ENCODE peak calls at places on chromosome 16, in ten cellular contexts. One of them, this sample, is unnamed.
A peak's percentile ranks its signal among the peaks of the same experiment; 100 is the strongest.

GRCh38 chr16:86619263-86619935 is 41.0 kb downstream of the FOXL1 start:
- DNase-seq in midbrain: no peak
- DNase-seq in HT-29: no peak
- DNase-seq in T-cell: no peak
- DNase-seq in fibroblast of pulmonary artery: no peak
- DNase-seq in activated T-cell treated with anti-CD3 and anti-CD28 coated beads for 1 hour: no peak
- DNase-seq in GM04504: no peak
- DNase-seq in T-helper 2 cell: no peak
- DNase-seq in hypothalamus: no peak
- DNase-seq in omental fat pad: no peak
- DNase-seq in this sample: no peak

GRCh38 chr16:20243731-20244281 is 83.5 kb downstream of the GP2 start:
- DNase-seq in midbrain: no peak
- DNase-seq in HT-29: no peak
- DNase-seq in T-cell: no peak
- DNase-seq in fibroblast of pulmonary artery: no peak
- DNase-seq in activated T-cell treated with anti-CD3 and anti-CD28 coated beads for 1 hour: no peak
- DNase-seq in GM04504: no peak
- DNase-seq in T-helper 2 cell: no peak
- DNase-seq in hypothalamus: no peak
- DNase-seq in omental fat pad: no peak
- DNase-seq in this sample: no peak

GRCh38 chr16:89330177-89330856 is 112.8 kb downstream of the ZNF778 start:
- DNase-seq in midbrain: no peak
- DNase-seq in HT-29: peak; percentile 84
- DNase-seq in T-cell: peak; percentile 39
- DNase-seq in fibroblast of pulmonary artery: peak; percentile 34
- DNase-seq in activated T-cell treated with anti-CD3 and anti-CD28 coated beads for 1 hour: no peak
- DNase-seq in GM04504: no peak
- DNase-seq in T-helper 2 cell: peak; percentile 53
- DNase-seq in hypothalamus: no peak
- DNase-seq in omental fat pad: no peak
- DNase-seq in this sample: peak; percentile 53

GRCh38 chr16:57970971-57971370 is at the start of gene CNGB1:
- DNase-seq in midbrain: no peak
- DNase-seq in HT-29: no peak
- DNase-seq in T-cell: no peak
- DNase-seq in fibroblast of pulmonary artery: no peak
- DNase-seq in activated T-cell treated with anti-CD3 and anti-CD28 coated beads for 1 hour: no peak
- DNase-seq in GM04504: no peak
- DNase-seq in T-helper 2 cell: no peak
- DNase-seq in hypothalamus: no peak
- DNase-seq in omental fat pad: no peak
- DNase-seq in this sample: no peak

GRCh38 chr16:88468289-88469129 is 15.4 kb downstream of the ZFPM1 start:
- DNase-seq in midbrain: no peak
- DNase-seq in HT-29: no peak
- DNase-seq in T-cell: no peak
- DNase-seq in fibroblast of pulmonary artery: no peak
- DNase-seq in activated T-cell treated with anti-CD3 and anti-CD28 coated beads for 1 hour: no peak
- DNase-seq in GM04504: no peak
- DNase-seq in T-helper 2 cell: no peak
- DNase-seq in hypothalamus: no peak
- DNase-seq in omental fat pad: no peak
- DNase-seq in this sample: no peak

GRCh38 chr16:76277099-76278030 is at the start of gene CNTNAP4:
- DNase-seq in midbrain: peak; percentile 78
- DNase-seq in HT-29: no peak
- DNase-seq in T-cell: no peak
- DNase-seq in fibroblast of pulmonary artery: no peak
- DNase-seq in activated T-cell treated with anti-CD3 and anti-CD28 coated beads for 1 hour: no peak
- DNase-seq in GM04504: no peak
- DNase-seq in T-helper 2 cell: no peak
- DNase-seq in hypothalamus: peak; percentile 35
- DNase-seq in omental fat pad: no peak
- DNase-seq in this sample: no peak

GRCh38 chr16:57025941-57026777 is 36.8 kb downstream of the NLRC5 start:
- DNase-seq in midbrain: no peak
- DNase-seq in HT-29: no peak
- DNase-seq in T-cell: no peak
- DNase-seq in fibroblast of pulmonary artery: no peak
- DNase-seq in activated T-cell treated with anti-CD3 and anti-CD28 coated beads for 1 hour: no peak
- DNase-seq in GM04504: no peak
- DNase-seq in T-helper 2 cell: no peak
- DNase-seq in hypothalamus: no peak
- DNase-seq in omental fat pad: no peak
- DNase-seq in this sample: no peak

GRCh38 chr16:4208529-4208835 is 33.4 kb downstream of the SRL start:
- DNase-seq in midbrain: no peak
- DNase-seq in HT-29: no peak
- DNase-seq in T-cell: no peak
- DNase-seq in fibroblast of pulmonary artery: no peak
- DNase-seq in activated T-cell treated with anti-CD3 and anti-CD28 coated beads for 1 hour: no peak
- DNase-seq in GM04504: no peak
- DNase-seq in T-helper 2 cell: no peak
- DNase-seq in hypothalamus: no peak
- DNase-seq in omental fat pad: no peak
- DNase-seq in this sample: no peak

GRCh38 chr16:80375973-80376372 is 164.8 kb upstream of the DYNLRB2 start:
- DNase-seq in midbrain: no peak
- DNase-seq in HT-29: no peak
- DNase-seq in T-cell: no peak
- DNase-seq in fibroblast of pulmonary artery: no peak
- DNase-seq in activated T-cell treated with anti-CD3 and anti-CD28 coated beads for 1 hour: no peak
- DNase-seq in GM04504: no peak
- DNase-seq in T-helper 2 cell: no peak
- DNase-seq in hypothalamus: no peak
- DNase-seq in omental fat pad: no peak
- DNase-seq in this sample: no peak

GRCh38 chr16:876523-877241 is 76.1 kb upstream of the GNG13 start:
- DNase-seq in midbrain: no peak
- DNase-seq in HT-29: no peak
- DNase-seq in T-cell: no peak
- DNase-seq in fibroblast of pulmonary artery: no peak
- DNase-seq in activated T-cell treated with anti-CD3 and anti-CD28 coated beads for 1 hour: no peak
- DNase-seq in GM04504: no peak
- DNase-seq in T-helper 2 cell: no peak
- DNase-seq in hypothalamus: no peak
- DNase-seq in omental fat pad: no peak
- DNase-seq in this sample: no peak

GRCh38 chr16:77531741-77532140 is 96.9 kb upstream of the ADAMTS18 start:
- DNase-seq in midbrain: no peak
- DNase-seq in HT-29: no peak
- DNase-seq in T-cell: no peak
- DNase-seq in fibroblast of pulmonary artery: peak; percentile 40
- DNase-seq in activated T-cell treated with anti-CD3 and anti-CD28 coated beads for 1 hour: no peak
- DNase-seq in GM04504: peak; percentile 72
- DNase-seq in T-helper 2 cell: no peak
- DNase-seq in hypothalamus: no peak
- DNase-seq in omental fat pad: no peak
- DNase-seq in this sample: no peak

GRCh38 chr16:19512297-19512696 is 9.6 kb downstream of the GDE1 start:
- DNase-seq in midbrain: no peak
- DNase-seq in HT-29: no peak
- DNase-seq in T-cell: no peak
- DNase-seq in fibroblast of pulmonary artery: no peak
- DNase-seq in activated T-cell treated with anti-CD3 and anti-CD28 coated beads for 1 hour: no peak
- DNase-seq in GM04504: no peak
- DNase-seq in T-helper 2 cell: no peak
- DNase-seq in hypothalamus: no peak
- DNase-seq in omental fat pad: no peak
- DNase-seq in this sample: no peak

GRCh38 chr16:63008688-63009087 is 972.5 kb upstream of the CDH8 start:
- DNase-seq in midbrain: no peak
- DNase-seq in HT-29: no peak
- DNase-seq in T-cell: no peak
- DNase-seq in fibroblast of pulmonary artery: no peak
- DNase-seq in activated T-cell treated with anti-CD3 and anti-CD28 coated beads for 1 hour: no peak
- DNase-seq in GM04504: no peak
- DNase-seq in T-helper 2 cell: no peak
- DNase-seq in hypothalamus: no peak
- DNase-seq in omental fat pad: no peak
- DNase-seq in this sample: no peak

GRCh38 chr16:4064950-4065352 is 51.3 kb downstream of the ADCY9 start:
- DNase-seq in midbrain: no peak
- DNase-seq in HT-29: no peak
- DNase-seq in T-cell: no peak
- DNase-seq in fibroblast of pulmonary artery: no peak
- DNase-seq in activated T-cell treated with anti-CD3 and anti-CD28 coated beads for 1 hour: peak; percentile 8
- DNase-seq in GM04504: no peak
- DNase-seq in T-helper 2 cell: no peak
- DNase-seq in hypothalamus: no peak
- DNase-seq in omental fat pad: no peak
- DNase-seq in this sample: peak; percentile 36

GRCh38 chr16:53207810-53208752 is 153.3 kb downstream of the CHD9 start:
- DNase-seq in midbrain: peak; percentile 88
- DNase-seq in HT-29: peak; percentile 84
- DNase-seq in T-cell: no peak
- DNase-seq in fibroblast of pulmonary artery: peak; percentile 89
- DNase-seq in activated T-cell treated with anti-CD3 and anti-CD28 coated beads for 1 hour: no peak
- DNase-seq in GM04504: peak; percentile 48
- DNase-seq in T-helper 2 cell: no peak
- DNase-seq in hypothalamus: peak; percentile 5
- DNase-seq in omental fat pad: no peak
- DNase-seq in this sample: peak; percentile 7

GRCh38 chr16:24170407-24170806 is 85.7 kb upstream of the CACNG3 start:
- DNase-seq in midbrain: no peak
- DNase-seq in HT-29: no peak
- DNase-seq in T-cell: no peak
- DNase-seq in fibroblast of pulmonary artery: no peak
- DNase-seq in activated T-cell treated with anti-CD3 and anti-CD28 coated beads for 1 hour: no peak
- DNase-seq in GM04504: no peak
- DNase-seq in T-helper 2 cell: no peak
- DNase-seq in hypothalamus: no peak
- DNase-seq in omental fat pad: no peak
- DNase-seq in this sample: no peak

GRCh38 chr16:81996664-81997529 is 14.4 kb downstream of the SDR42E1 start:
- DNase-seq in midbrain: no peak
- DNase-seq in HT-29: peak; percentile 92
- DNase-seq in T-cell: no peak
- DNase-seq in fibroblast of pulmonary artery: peak; percentile 66
- DNase-seq in activated T-cell treated with anti-CD3 and anti-CD28 coated beads for 1 hour: no peak
- DNase-seq in GM04504: peak; percentile 35
- DNase-seq in T-helper 2 cell: no peak
- DNase-seq in hypothalamus: no peak
- DNase-seq in omental fat pad: no peak
- DNase-seq in this sample: no peak

GRCh38 chr16:66696669-66697630 is at the start of gene CMTM4:
- DNase-seq in midbrain: peak; percentile 89
- DNase-seq in HT-29: peak; percentile 91
- DNase-seq in T-cell: peak; percentile 81
- DNase-seq in fibroblast of pulmonary artery: peak; percentile 84
- DNase-seq in activated T-cell treated with anti-CD3 and anti-CD28 coated beads for 1 hour: peak; percentile 70
- DNase-seq in GM04504: peak; percentile 80
- DNase-seq in T-helper 2 cell: peak; percentile 71
- DNase-seq in hypothalamus: no peak
- DNase-seq in omental fat pad: peak; percentile 29
- DNase-seq in this sample: peak; percentile 63

GRCh38 chr16:65574311-65574966 is 452.6 kb upstream of the CDH11 start:
- DNase-seq in midbrain: peak; percentile 43
- DNase-seq in HT-29: no peak
- DNase-seq in T-cell: no peak
- DNase-seq in fibroblast of pulmonary artery: no peak
- DNase-seq in activated T-cell treated with anti-CD3 and anti-CD28 coated beads for 1 hour: no peak
- DNase-seq in GM04504: no peak
- DNase-seq in T-helper 2 cell: no peak
- DNase-seq in hypothalamus: no peak
- DNase-seq in omental fat pad: no peak
- DNase-seq in this sample: no peak

GRCh38 chr16:55993088-55993487 is 117.9 kb upstream of the CES5A start:
- DNase-seq in midbrain: no peak
- DNase-seq in HT-29: no peak
- DNase-seq in T-cell: no peak
- DNase-seq in fibroblast of pulmonary artery: no peak
- DNase-seq in activated T-cell treated with anti-CD3 and anti-CD28 coated beads for 1 hour: no peak
- DNase-seq in GM04504: no peak
- DNase-seq in T-helper 2 cell: no peak
- DNase-seq in hypothalamus: no peak
- DNase-seq in omental fat pad: no peak
- DNase-seq in this sample: no peak

GRCh38 chr16:85202631-85203461 is 90.6 kb upstream of the CIBAR2 start:
- DNase-seq in midbrain: peak; percentile 72
- DNase-seq in HT-29: no peak
- DNase-seq in T-cell: no peak
- DNase-seq in fibroblast of pulmonary artery: peak; percentile 90
- DNase-seq in activated T-cell treated with anti-CD3 and anti-CD28 coated beads for 1 hour: no peak
- DNase-seq in GM04504: peak; percentile 85
- DNase-seq in T-helper 2 cell: no peak
- DNase-seq in hypothalamus: no peak
- DNase-seq in omental fat pad: no peak
- DNase-seq in this sample: no peak

GRCh38 chr16:49514391-49514980 is 140.9 kb downstream of the C16orf78 start:
- DNase-seq in midbrain: no peak
- DNase-seq in HT-29: no peak
- DNase-seq in T-cell: no peak
- DNase-seq in fibroblast of pulmonary artery: no peak
- DNase-seq in activated T-cell treated with anti-CD3 and anti-CD28 coated beads for 1 hour: no peak
- DNase-seq in GM04504: no peak
- DNase-seq in T-helper 2 cell: no peak
- DNase-seq in hypothalamus: no peak
- DNase-seq in omental fat pad: no peak
- DNase-seq in this sample: no peak

GRCh38 chr16:85917012-85917411 is 18.1 kb downstream of the IRF8 start:
- DNase-seq in midbrain: no peak
- DNase-seq in HT-29: no peak
- DNase-seq in T-cell: no peak
- DNase-seq in fibroblast of pulmonary artery: no peak
- DNase-seq in activated T-cell treated with anti-CD3 and anti-CD28 coated beads for 1 hour: no peak
- DNase-seq in GM04504: no peak
- DNase-seq in T-helper 2 cell: no peak
- DNase-seq in hypothalamus: no peak
- DNase-seq in omental fat pad: no peak
- DNase-seq in this sample: no peak

GRCh38 chr16:70752381-70752780 is 48.6 kb downstream of the VAC14 start:
- DNase-seq in midbrain: no peak
- DNase-seq in HT-29: no peak
- DNase-seq in T-cell: no peak
- DNase-seq in fibroblast of pulmonary artery: no peak
- DNase-seq in activated T-cell treated with anti-CD3 and anti-CD28 coated beads for 1 hour: no peak
- DNase-seq in GM04504: no peak
- DNase-seq in T-helper 2 cell: no peak
- DNase-seq in hypothalamus: no peak
- DNase-seq in omental fat pad: no peak
- DNase-seq in this sample: peak; percentile 24

GRCh38 chr16:29318037-29318436 is 88.5 kb downstream of the NPIPB11 start:
- DNase-seq in midbrain: no peak
- DNase-seq in HT-29: no peak
- DNase-seq in T-cell: no peak
- DNase-seq in fibroblast of pulmonary artery: no peak
- DNase-seq in activated T-cell treated with anti-CD3 and anti-CD28 coated beads for 1 hour: no peak
- DNase-seq in GM04504: no peak
- DNase-seq in T-helper 2 cell: no peak
- DNase-seq in hypothalamus: no peak
- DNase-seq in omental fat pad: no peak
- DNase-seq in this sample: no peak

GRCh38 chr16:1533443-1533951 is at the start of gene TMEM204:
- DNase-seq in midbrain: no peak
- DNase-seq in HT-29: no peak
- DNase-seq in T-cell: peak; percentile 41
- DNase-seq in fibroblast of pulmonary artery: peak; percentile 68
- DNase-seq in activated T-cell treated with anti-CD3 and anti-CD28 coated beads for 1 hour: no peak
- DNase-seq in GM04504: peak; percentile 76
- DNase-seq in T-helper 2 cell: no peak
- DNase-seq in hypothalamus: no peak
- DNase-seq in omental fat pad: no peak
- DNase-seq in this sample: peak; percentile 15

GRCh38 chr16:23424292-23424958 is 28.6 kb downstream of the COG7 start:
- DNase-seq in midbrain: no peak
- DNase-seq in HT-29: peak; percentile 53
- DNase-seq in T-cell: no peak
- DNase-seq in fibroblast of pulmonary artery: no peak
- DNase-seq in activated T-cell treated with anti-CD3 and anti-CD28 coated beads for 1 hour: no peak
- DNase-seq in GM04504: no peak
- DNase-seq in T-helper 2 cell: no peak
- DNase-seq in hypothalamus: no peak
- DNase-seq in omental fat pad: no peak
- DNase-seq in this sample: no peak

GRCh38 chr16:12158428-12158827 is 181.9 kb downstream of the SNX29 start:
- DNase-seq in midbrain: no peak
- DNase-seq in HT-29: no peak
- DNase-seq in T-cell: no peak
- DNase-seq in fibroblast of pulmonary artery: peak; percentile 53
- DNase-seq in activated T-cell treated with anti-CD3 and anti-CD28 coated beads for 1 hour: no peak
- DNase-seq in GM04504: peak; percentile 87
- DNase-seq in T-helper 2 cell: no peak
- DNase-seq in hypothalamus: no peak
- DNase-seq in omental fat pad: no peak
- DNase-seq in this sample: no peak

This sample was measured in naive thymus-derived CD8-positive, alpha-beta T cell.